ENCODE peak calls at places on chromosomes 7 and 10, in four cellular contexts. One of them, this sample, is unnamed.

GRCh38 chr10:1464866-1465265 is 272.5 kb downstream of the ADARB2 start:
- DNase-seq in MM.1S: peak
- DNase-seq in neural progenitor cell: no peak
- DNase-seq in HCT116: no peak
- DNase-seq in this sample: no peak

GRCh38 chr10:11165591-11166543 is 148.2 kb downstream of the CELF2 start:
- DNase-seq in neural progenitor cell: peak
- DNase-seq in MM.1S: peak
- DNase-seq in HCT116: no peak
- DNase-seq in this sample: peak

GRCh38 chr7:6151994-6152735 is 120.3 kb downstream of the CYTH3 start:
- DNase-seq in HCT116: no peak
- DNase-seq in MM.1S: no peak
- DNase-seq in neural progenitor cell: no peak
- DNase-seq in this sample: no peak

GRCh38 chr7:101880536-101881443 is 63.4 kb downstream of the CUX1 start:
- DNase-seq in HCT116: no peak
- DNase-seq in MM.1S: no peak
- DNase-seq in neural progenitor cell: no peak
- DNase-seq in this sample: no peak

GRCh38 chr7:82655965-82656364 is 212.4 kb upstream of the CACNA2D1 start:
- DNase-seq in neural progenitor cell: no peak
- DNase-seq in MM.1S: no peak
- DNase-seq in HCT116: no peak
- DNase-seq in this sample: no peak

GRCh38 chr7:151800391-151800790 is 76.5 kb downstream of the PRKAG2 start:
- DNase-seq in HCT116: no peak
- DNase-seq in MM.1S: no peak
- DNase-seq in neural progenitor cell: no peak
- DNase-seq in this sample: no peak

GRCh38 chr10:128475686-128476410 is 349.6 kb upstream of the MKI67 start:
- DNase-seq in MM.1S: no peak
- DNase-seq in HCT116: no peak
- DNase-seq in neural progenitor cell: no peak
- DNase-seq in this sample: no peak

GRCh38 chr10:132897516-132898381 is 44.6 kb downstream of the CFAP46 start:
- DNase-seq in MM.1S: no peak
- DNase-seq in neural progenitor cell: no peak
- DNase-seq in HCT116: no peak
- DNase-seq in this sample: no peak

GRCh38 chr7:151045262-151045661 is 3.1 kb upstream of the ASIC3 start:
- DNase-seq in MM.1S: no peak
- DNase-seq in neural progenitor cell: no peak
- DNase-seq in HCT116: no peak
- DNase-seq in this sample: no peak

GRCh38 chr7:151745090-151745638 is 131.8 kb downstream of the PRKAG2 start:
- DNase-seq in MM.1S: no peak
- DNase-seq in neural progenitor cell: no peak
- DNase-seq in HCT116: peak
- DNase-seq in this sample: no peak

GRCh38 chr7:99040104-99040958 is 103.6 kb downstream of the SMURF1 start:
- DNase-seq in neural progenitor cell: peak
- DNase-seq in HCT116: peak
- DNase-seq in MM.1S: peak
- DNase-seq in this sample: peak

GRCh38 chr7:47044620-47045019 is 537.3 kb downstream of the TNS3 start:
- DNase-seq in MM.1S: no peak
- DNase-seq in neural progenitor cell: no peak
- DNase-seq in HCT116: no peak
- DNase-seq in this sample: no peak

GRCh38 chr10:77965294-77965693 is 38.7 kb upstream of the DLG5 start:
- DNase-seq in neural progenitor cell: no peak
- DNase-seq in MM.1S: no peak
- DNase-seq in HCT116: no peak
- DNase-seq in this sample: no peak

GRCh38 chr10:101783736-101784118 is 481 bp upstream of the NPM3 start:
- DNase-seq in MM.1S: no peak
- DNase-seq in HCT116: no peak
- DNase-seq in neural progenitor cell: peak
- DNase-seq in this sample: peak

GRCh38 chr10:819326-819725 is 112.2 kb downstream of the LARP4B start:
- DNase-seq in HCT116: peak
- DNase-seq in neural progenitor cell: no peak
- DNase-seq in MM.1S: no peak
- DNase-seq in this sample: no peak

GRCh38 chr7:26084418-26084817 is 67.6 kb upstream of the NFE2L3 start:
- DNase-seq in MM.1S: no peak
- DNase-seq in HCT116: no peak
- DNase-seq in neural progenitor cell: no peak
- DNase-seq in this sample: no peak

GRCh38 chr10:525565-526315 is 163.7 kb downstream of the DIP2C start:
- DNase-seq in MM.1S: no peak
- DNase-seq in neural progenitor cell: no peak
- DNase-seq in HCT116: no peak
- DNase-seq in this sample: no peak

GRCh38 chr7:2445898-2446555 is 30.2 kb downstream of the GRIFIN start:
- DNase-seq in HCT116: no peak
- DNase-seq in MM.1S: no peak
- DNase-seq in neural progenitor cell: no peak
- DNase-seq in this sample: no peak

GRCh38 chr7:82194011-82194410 is 249.6 kb downstream of the CACNA2D1 start:
- DNase-seq in HCT116: no peak
- DNase-seq in MM.1S: no peak
- DNase-seq in neural progenitor cell: no peak
- DNase-seq in this sample: no peak

GRCh38 chr10:3225589-3225988 is 53.0 kb upstream of the PITRM1 start:
- DNase-seq in MM.1S: no peak
- DNase-seq in HCT116: no peak
- DNase-seq in neural progenitor cell: no peak
- DNase-seq in this sample: no peak

GRCh38 chr7:74256446-74257408 is 2.5 kb upstream of the RFC2 start:
- DNase-seq in neural progenitor cell: no peak
- DNase-seq in HCT116: no peak
- DNase-seq in MM.1S: no peak
- DNase-seq in this sample: no peak

GRCh38 chr10:30542001-30542861 is 87.3 kb downstream of the LYZL2 start:
- DNase-seq in MM.1S: no peak
- DNase-seq in HCT116: no peak
- DNase-seq in neural progenitor cell: no peak
- DNase-seq in this sample: no peak

GRCh38 chr7:87831127-87831526 is 45.0 kb downstream of the SLC25A40 start:
- DNase-seq in neural progenitor cell: no peak
- DNase-seq in HCT116: no peak
- DNase-seq in MM.1S: no peak
- DNase-seq in this sample: no peak

GRCh38 chr10:71805776-71806705 is 32.7 kb upstream of the VSIR start:
- DNase-seq in MM.1S: no peak
- DNase-seq in neural progenitor cell: peak
- DNase-seq in HCT116: peak
- DNase-seq in this sample: peak

GRCh38 chr10:8722835-8723234 is 668.3 kb downstream of the GATA3 start:
- DNase-seq in MM.1S: no peak
- DNase-seq in HCT116: no peak
- DNase-seq in neural progenitor cell: no peak
- DNase-seq in this sample: no peak
- TF ChIP-seq EZH2phosphoT487 in MM.1S: no peak
- TF ChIP-seq EZH2phosphoT487 in HCT116: no peak
- TF ChIP-seq EZH2phosphoT487 in neural progenitor cell: no peak
- TF ChIP-seq EZH2phosphoT487 in this sample: no peak

DNA sequence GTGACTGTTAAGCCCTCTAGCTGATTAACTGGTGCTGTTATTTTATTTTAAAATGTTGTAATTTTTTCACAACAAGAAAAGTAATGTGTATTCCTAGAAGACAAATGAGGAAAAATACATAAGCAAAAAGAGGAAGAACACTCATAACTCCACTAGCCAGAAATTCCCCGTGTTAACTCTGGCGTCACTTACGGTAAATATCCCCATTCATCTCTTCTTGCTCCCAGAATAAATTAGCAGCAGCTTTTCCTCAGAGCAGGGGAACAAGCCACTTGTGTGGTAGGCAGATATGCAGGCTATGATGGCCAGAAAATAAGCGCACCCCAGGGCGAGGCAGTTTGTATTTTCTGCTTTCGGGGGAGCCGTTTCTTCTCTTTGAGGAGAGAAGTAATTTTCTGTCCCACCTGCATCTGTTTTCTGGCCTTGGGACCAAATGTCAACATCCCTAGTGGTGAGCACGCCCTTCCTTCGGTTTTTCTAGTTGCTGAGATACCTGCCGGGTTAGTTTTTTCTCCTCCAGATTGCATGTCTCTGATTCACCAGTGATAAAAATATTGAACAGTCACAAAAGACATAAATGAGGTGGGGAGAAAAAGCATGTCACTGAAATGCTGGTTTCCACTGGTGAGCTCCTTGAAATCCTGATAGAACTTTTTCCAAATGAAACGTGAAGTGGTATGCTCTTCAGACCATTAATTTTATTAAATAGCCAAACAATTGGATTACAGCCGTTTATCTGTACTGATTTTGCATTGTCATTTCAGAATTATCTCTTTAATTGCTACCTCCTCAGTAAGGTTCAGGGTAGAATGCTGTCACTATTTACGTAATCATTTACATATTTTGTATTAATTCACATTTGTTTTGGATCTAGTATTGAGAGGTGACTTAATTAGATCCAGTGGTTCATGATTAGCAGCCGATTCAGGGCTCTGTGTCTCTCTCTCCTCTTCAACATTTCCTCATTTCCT is 268.1 kb downstream of the CAMK1D start:
- DNase-seq in HCT116: no peak
- DNase-seq in neural progenitor cell: no peak
- DNase-seq in MM.1S: no peak
- DNase-seq in this sample: no peak
- TF ChIP-seq EZH2phosphoT487 in HCT116: no peak
- TF ChIP-seq EZH2phosphoT487 in neural progenitor cell: no peak
- TF ChIP-seq EZH2phosphoT487 in MM.1S: no peak
- TF ChIP-seq EZH2phosphoT487 in this sample: no peak

GRCh38 chr10:29177266-29177832 is 111.5 kb upstream of the LYZL1 start:
- DNase-seq in neural progenitor cell: no peak
- DNase-seq in HCT116: no peak
- DNase-seq in MM.1S: no peak
- DNase-seq in this sample: no peak
- TF ChIP-seq EZH2phosphoT487 in neural progenitor cell: no peak
- TF ChIP-seq EZH2phosphoT487 in HCT116: no peak
- TF ChIP-seq EZH2phosphoT487 in MM.1S: no peak
- TF ChIP-seq EZH2phosphoT487 in this sample: no peak

GRCh38 chr10:105503714-105504113 is 862.6 kb downstream of the SORCS3 start:
- DNase-seq in neural progenitor cell: no peak
- DNase-seq in HCT116: no peak
- DNase-seq in MM.1S: no peak
- DNase-seq in this sample: peak

GRCh38 chr10:105506258-105506657 is 865.2 kb downstream of the SORCS3 start:
- DNase-seq in neural progenitor cell: no peak
- DNase-seq in HCT116: no peak
- DNase-seq in MM.1S: no peak
- DNase-seq in this sample: no peak

DNA sequence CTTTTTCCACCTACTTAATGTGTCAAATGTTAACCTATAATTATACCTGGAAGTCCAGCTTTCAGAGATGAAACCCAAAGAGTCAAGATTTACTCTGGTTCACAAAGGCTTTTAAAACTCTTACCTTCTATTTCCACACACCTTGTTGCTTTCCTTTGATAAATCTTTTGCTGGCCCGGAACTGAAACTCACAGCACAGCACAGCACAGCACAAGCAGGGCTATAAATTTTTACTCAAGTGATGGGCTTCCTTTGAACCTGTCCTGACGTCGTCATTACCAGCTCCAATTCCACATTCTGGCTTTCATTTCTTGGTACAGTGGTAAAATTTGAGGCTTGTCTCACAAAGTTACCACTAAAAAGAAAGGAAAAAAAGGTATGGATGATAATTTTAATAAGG is 861.0 kb downstream of the SORCS3 start:
- DNase-seq in MM.1S: peak
- DNase-seq in HCT116: no peak
- DNase-seq in neural progenitor cell: no peak
- DNase-seq in this sample: no peak
- TF ChIP-seq EZH2phosphoT487 in MM.1S: no peak
- TF ChIP-seq EZH2phosphoT487 in HCT116: no peak
- TF ChIP-seq EZH2phosphoT487 in neural progenitor cell: no peak
- TF ChIP-seq EZH2phosphoT487 in this sample: no peak

GRCh38 chr10:44995581-44995913 is 5.2 kb upstream of the ZNF22 start:
- DNase-seq in neural progenitor cell: no peak
- DNase-seq in MM.1S: no peak
- DNase-seq in HCT116: no peak
- DNase-seq in this sample: no peak

GRCh38 chr10:44997105-44997748 is 3.5 kb upstream of the ZNF22 start:
- DNase-seq in neural progenitor cell: no peak
- DNase-seq in HCT116: no peak
- DNase-seq in MM.1S: no peak
- DNase-seq in this sample: no peak

GRCh38 chr10:44994752-44995530 is 5.8 kb upstream of the ZNF22 start:
- DNase-seq in MM.1S: no peak
- DNase-seq in HCT116: no peak
- DNase-seq in neural progenitor cell: no peak
- DNase-seq in this sample: no peak

GRCh38 chr10:44993922-44994751 is 6.6 kb upstream of the ZNF22 start:
- DNase-seq in MM.1S: no peak
- DNase-seq in HCT116: no peak
- DNase-seq in neural progenitor cell: no peak
- DNase-seq in this sample: no peak

GRCh38 chr10:44995914-44996633 is 4.6 kb upstream of the ZNF22 start:
- DNase-seq in HCT116: no peak
- DNase-seq in MM.1S: no peak
- DNase-seq in neural progenitor cell: no peak
- DNase-seq in this sample: no peak
- TF ChIP-seq EZH2phosphoT487 in HCT116: no peak
- TF ChIP-seq EZH2phosphoT487 in MM.1S: no peak
- TF ChIP-seq EZH2phosphoT487 in neural progenitor cell: no peak
- TF ChIP-seq EZH2phosphoT487 in this sample: no peak

DNA sequence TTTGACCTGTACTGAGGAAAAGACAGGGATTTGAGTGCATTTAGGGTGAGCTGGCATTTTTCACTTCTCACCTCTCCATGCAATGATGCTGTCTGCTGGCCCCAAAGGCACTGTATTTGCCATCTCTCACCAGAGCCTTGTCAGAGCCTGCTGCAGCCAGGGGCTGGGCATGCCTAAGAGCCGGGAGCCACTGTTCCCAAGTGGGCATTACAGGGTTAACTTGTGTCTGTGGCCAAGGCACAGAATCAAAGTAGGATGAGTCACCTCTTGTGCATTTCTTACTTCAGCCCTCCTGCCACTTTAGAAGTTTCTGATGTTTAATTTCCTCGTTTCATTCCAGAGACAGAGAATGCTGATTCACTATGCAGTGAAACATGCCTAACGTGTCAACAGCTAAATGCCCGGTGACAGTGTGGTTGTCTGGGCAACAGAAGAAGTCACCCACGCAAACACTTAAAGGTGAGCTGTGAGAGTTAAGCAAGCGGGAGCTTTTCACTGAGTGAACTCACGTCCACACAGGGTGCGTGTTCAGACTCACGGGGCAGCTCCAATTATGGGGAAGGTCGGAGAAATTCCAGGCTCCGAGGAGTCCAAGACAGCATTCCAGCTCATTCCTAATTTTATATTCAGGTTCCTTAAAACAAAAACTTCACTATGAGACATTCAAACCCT is 57.1 kb upstream of the IGFBP3 start:
- DNase-seq in HCT116: peak
- DNase-seq in MM.1S: peak
- DNase-seq in neural progenitor cell: peak
- DNase-seq in this sample: peak
- TF ChIP-seq EZH2phosphoT487 in HCT116: no peak
- TF ChIP-seq EZH2phosphoT487 in MM.1S: no peak
- TF ChIP-seq EZH2phosphoT487 in neural progenitor cell: no peak
- TF ChIP-seq EZH2phosphoT487 in this sample: no peak